ENCODE peak calls at places on chromosomes 11 and 22, in four cellular contexts. K, N, H and J are unnamed samples.

GRCh38 chr11:27158763-27159679 is 118.4 kb downstream of the BBOX1 start:
- DNase-seq in K (no peak), N (peak), H (peak), J (no peak)

GRCh38 chr11:69696749-69697488 is 6.9 kb downstream of the FGF19 start:
- DNase-seq in K (no peak), N (peak), H (no peak), J (no peak)

GRCh38 chr11:5696210-5696609 is 6.6 kb downstream of the TRIM22 start:
- DNase-seq in K (no peak), N (no peak), H (no peak), J (no peak)

GRCh38 chr22:48520888-48521600 is 1306.6 kb downstream of the BRD1 start:
- DNase-seq in K (no peak), N (no peak), H (no peak), J (no peak)

GRCh38 chr11:66316849-66317251 is at the start of gene CD248:
- DNase-seq in K (no peak), N (peak), H (peak), J (peak)

GRCh38 chr22:17501679-17502285 is 61.5 kb upstream of the SLC25A18 start:
- DNase-seq in K (no peak), N (peak), H (peak), J (no peak)

GRCh38 chr22:35837328-35837727 is 119.7 kb downstream of the APOL5 start:
- DNase-seq in K (no peak), N (no peak), H (no peak), J (no peak)

GRCh38 chr22:46070722-46071450 is 79.4 kb upstream of the PPARA start:
- DNase-seq in K (no peak), N (peak), H (peak), J (peak)

GRCh38 chr22:30279389-30279788 is 9.9 kb downstream of the CASTOR1 start:
- DNase-seq in K (no peak), N (no peak), H (peak), J (peak)

GRCh38 chr11:48098024-48098423 is 117.7 kb downstream of the PTPRJ start:
- DNase-seq in K (peak), N (no peak), H (no peak), J (no peak)

GRCh38 chr11:131186629-131187075 is 183.8 kb upstream of the NTM start:
- DNase-seq in K (no peak), N (peak), H (peak), J (no peak)

GRCh38 chr11:102802341-102802740 is 4.4 kb upstream of the MMP1 start:
- DNase-seq in K (no peak), N (no peak), H (peak), J (no peak)

GRCh38 chr22:42432020-42432596 is at the start of gene NFAM1:
- DNase-seq in K (no peak), N (no peak), H (no peak), J (peak)

GRCh38 chr11:50412832-50413231 is 380.2 kb downstream of the OR4C45 start:
- DNase-seq in K (no peak), N (no peak), H (no peak), J (no peak)

GRCh38 chr11:22169833-22170232 is 23.1 kb upstream of the ANO5 start:
- DNase-seq in K (no peak), N (peak), H (no peak), J (no peak)

GRCh38 chr11:19493446-19493845 is 219.2 kb upstream of the NAV2 start:
- DNase-seq in K (no peak), N (peak), H (no peak), J (no peak)

GRCh38 chr11:35101223-35101622 is 37.7 kb upstream of the CD44 start:
- DNase-seq in K (no peak), N (no peak), H (no peak), J (no peak)

GRCh38 chr11:66869471-66869870 is 12.6 kb downstream of the LRFN4 start:
- DNase-seq in K (no peak), N (no peak), H (no peak), J (no peak)

GRCh38 chr11:87879118-87879517 is 296.1 kb downstream of the RAB38 start:
- DNase-seq in K (no peak), N (no peak), H (peak), J (no peak)

GRCh38 chr11:132942611-132943324 is 589.5 kb downstream of the OPCML start:
- DNase-seq in K (peak), N (peak), H (no peak), J (no peak)

GRCh38 chr11:8325905-8326304 is 62.2 kb upstream of the LMO1 start:
- DNase-seq in K (no peak), N (peak), H (no peak), J (no peak)

GRCh38 chr11:86688398-86689179 is 16.2 kb upstream of the ME3 start:
- DNase-seq in K (no peak), N (no peak), H (peak), J (no peak)

DNA sequence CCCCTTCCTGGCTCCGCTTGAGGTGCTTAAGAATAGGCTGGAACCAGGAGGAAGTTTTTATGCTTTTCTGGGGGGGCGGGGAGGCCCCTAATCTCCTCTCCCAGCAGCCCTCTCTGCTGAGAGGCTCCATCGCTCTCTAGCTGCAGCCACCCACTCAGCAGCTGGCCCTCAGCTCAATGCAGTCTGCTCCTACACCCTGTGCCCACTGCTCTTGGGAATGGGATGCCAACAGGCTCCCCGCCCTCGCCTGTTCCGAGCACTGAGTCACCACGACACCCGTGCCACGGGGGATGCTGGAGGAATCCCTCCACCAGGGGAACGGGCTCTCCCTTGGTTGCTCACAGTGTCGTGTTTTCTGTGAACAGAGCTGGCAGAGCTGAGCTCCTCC is 23.5 kb upstream of the SUSD2 start:
- DNase-seq in K (no peak), N (no peak), H (no peak), J (no peak)
- TF ChIP-seq CTCF in K (no peak), N (no peak), H (no peak), J (no peak)

GRCh38 chr22:39519681-39520053 is 695 bp upstream of the ATF4 start:
- DNase-seq in K (no peak), N (peak), H (peak), J (peak)

GRCh38 chr22:39522567-39523300 is 2.4 kb downstream of the ATF4 start:
- DNase-seq in K (no peak), N (no peak), H (peak), J (no peak)

GRCh38 chr22:39520054-39520873 is at the start of gene ATF4:
- DNase-seq in K (peak), N (peak), H (peak), J (peak)

GRCh38 chr22:39518996-39519680 is 1.2 kb upstream of the ATF4 start:
- DNase-seq in K (no peak), N (no peak), H (peak), J (no peak)

DNA sequence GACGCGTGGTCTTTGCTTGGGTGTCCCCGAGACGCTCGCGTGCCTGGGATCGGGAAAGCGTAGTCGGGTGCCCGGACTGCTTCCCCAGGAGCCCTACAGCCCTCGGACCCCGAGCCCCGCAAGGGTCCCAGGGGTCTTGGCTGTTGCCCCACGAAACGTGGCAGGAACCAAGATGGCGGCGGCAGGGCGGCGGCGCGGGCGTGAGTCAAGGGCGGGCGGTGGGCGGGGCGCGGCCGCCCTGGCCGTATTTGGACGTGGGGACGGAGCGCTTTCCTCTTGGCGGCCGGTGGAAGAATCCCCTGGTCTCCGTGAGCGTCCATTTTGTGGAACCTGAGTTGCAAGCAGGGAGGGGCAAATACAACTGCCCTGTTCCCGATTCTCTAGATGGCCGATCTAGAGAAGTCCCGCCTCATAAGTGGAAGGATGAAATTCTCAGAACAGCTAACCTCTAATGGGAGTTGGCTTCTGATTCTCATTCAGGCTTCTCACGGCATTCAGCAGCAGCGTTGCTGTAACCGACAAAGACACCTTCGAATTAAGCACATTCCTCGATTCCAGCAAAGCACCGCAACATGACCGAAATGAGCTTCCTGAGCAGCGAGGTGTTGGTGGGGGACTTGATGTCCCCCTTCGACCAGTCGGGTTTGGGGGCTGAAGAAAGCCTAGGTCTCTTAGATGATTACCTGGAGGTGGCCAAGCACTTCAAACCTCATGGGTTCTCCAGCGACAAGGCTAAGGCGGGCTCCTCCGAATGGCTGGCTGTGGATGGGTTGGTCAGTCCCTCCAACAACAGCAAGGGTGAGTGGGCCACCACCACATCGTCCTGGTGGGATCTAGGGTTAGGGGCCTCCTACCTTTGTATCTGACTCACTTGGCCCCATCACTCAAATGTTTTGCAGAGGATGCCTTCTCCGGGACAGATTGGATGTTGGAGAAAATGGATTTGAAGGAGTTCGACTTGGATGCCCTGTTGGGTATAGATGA is 804 bp downstream of the ATF4 start:
- DNase-seq in K (peak), N (peak), H (peak), J (peak)
- H3K27ac ChIP-seq in K (peak), N (peak), H (peak), J (peak)

DNA sequence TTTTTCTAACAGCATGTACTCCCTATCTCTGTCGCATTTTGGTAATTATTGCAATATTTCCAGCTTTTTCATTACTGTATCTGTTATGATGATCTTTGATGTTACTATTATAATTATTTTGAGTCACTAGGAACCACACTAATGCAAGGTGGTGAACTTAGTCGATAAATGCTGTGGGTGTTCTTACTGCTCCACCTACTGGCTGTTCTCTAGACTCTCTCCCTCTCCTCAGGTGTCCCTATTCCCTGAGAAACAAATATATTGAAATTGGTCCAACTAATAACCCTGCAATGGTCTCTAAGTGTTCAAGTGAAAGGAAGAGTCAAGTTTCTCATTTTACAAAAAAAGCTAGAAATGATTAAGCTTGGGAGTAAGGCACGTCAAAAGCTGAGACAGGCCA is 10.5 kb downstream of the ARL14EP start:
- DNase-seq in K (no peak), N (peak), H (no peak), J (no peak)
- TF ChIP-seq CTCF in K (peak), N (peak), H (peak), J (peak)

GRCh38 chr11:96145163-96145585 is 197.8 kb downstream of the MAML2 start:
- DNase-seq in K (no peak), N (no peak), H (no peak), J (no peak)
- H3K27ac ChIP-seq in K (no peak), N (no peak), H (no peak), J (no peak)

DNA sequence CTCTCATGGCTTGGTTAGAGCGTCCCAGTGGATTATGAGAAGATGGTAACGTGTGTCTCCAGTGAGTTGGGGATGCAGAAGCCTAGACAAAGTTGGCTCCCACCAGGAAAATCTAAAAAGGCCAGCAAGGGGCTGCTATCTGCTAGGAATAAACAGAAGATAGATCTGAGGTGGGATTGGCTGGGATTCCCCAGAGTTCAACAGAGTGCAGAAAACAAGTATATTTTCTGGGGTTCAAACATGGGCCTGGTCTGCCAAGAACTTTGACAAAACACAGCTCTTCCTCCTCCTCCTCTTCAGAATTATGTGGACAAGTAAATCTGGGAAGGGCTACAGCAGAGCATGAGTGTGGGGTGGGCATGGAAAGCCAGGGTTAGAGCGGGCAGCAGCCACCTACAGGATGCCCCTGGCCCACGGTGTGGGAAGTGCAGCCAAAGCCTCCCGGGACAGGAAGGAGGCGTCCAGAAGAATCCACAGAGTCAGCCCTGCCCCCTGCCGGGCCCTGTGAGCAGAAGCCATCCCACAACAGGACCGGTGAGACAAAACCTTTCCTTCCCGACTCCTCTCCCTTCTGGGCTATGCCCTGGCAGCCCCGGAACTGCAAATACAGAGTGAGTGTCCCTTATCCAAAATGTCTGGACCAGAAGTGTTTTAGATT is 67.1 kb downstream of the CD82 start:
- DNase-seq in K (peak), N (peak), H (peak), J (no peak)
- TF ChIP-seq CTCF in K (peak), N (no peak), H (peak), J (peak)

DNA sequence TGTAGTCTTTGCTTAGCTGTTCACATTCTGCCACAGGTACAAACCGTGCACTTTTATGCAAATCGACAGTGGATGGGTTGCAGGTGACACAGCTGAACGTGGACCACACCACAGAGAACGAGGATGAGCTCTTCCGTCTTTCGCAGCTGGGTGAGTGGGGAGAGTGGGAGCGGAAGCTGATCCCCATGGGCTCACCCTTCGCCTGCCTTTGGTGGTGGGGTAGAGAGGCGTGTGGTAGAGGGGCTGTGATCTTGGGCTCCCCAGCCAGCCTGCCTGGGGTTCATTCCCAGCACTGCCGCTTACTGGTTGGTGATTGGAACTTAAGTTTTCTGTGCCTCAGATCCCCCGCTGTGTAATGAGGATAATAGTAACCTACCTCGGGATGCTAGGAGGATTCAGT is 19.1 kb downstream of the TAB1 start:
- DNase-seq in K (no peak), N (no peak), H (no peak), J (no peak)
- H3K27ac ChIP-seq in K (no peak), N (no peak), H (no peak), J (no peak)

GRCh38 chr11:133996671-133997070 is 39.9 kb upstream of the IGSF9B start:
- DNase-seq in K (no peak), N (no peak), H (no peak), J (no peak)

GRCh38 chr11:133997556-133997955 is 40.8 kb upstream of the IGSF9B start:
- DNase-seq in K (no peak), N (no peak), H (no peak), J (no peak)

GRCh38 chr11:134001101-134001500 is 44.3 kb upstream of the IGSF9B start:
- DNase-seq in K (no peak), N (no peak), H (no peak), J (no peak)

GRCh38 chr11:134001596-134001995 is 44.8 kb upstream of the IGSF9B start:
- DNase-seq in K (no peak), N (no peak), H (no peak), J (no peak)

DNA sequence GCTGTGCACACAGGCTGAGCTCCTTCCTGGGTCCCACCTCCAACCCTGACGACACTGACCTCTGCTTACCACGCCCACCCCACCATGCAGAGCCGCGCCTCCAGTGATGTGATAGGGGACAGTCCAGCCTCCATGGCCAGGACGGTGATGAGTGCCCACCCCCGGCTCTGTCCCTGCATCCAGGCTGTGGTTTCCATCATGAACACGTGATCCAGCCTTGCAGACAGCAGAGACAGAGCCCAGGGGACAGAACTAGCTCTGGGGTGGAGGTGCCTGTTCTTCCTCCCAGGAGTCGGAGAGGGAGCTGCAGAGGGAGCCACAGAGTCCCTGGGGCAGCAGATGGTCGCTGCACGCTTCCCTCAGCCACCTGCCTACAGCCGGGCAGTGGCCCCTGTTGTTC is 42.6 kb upstream of the IGSF9B start:
- DNase-seq in K (no peak), N (no peak), H (no peak), J (no peak)
- TF ChIP-seq CTCF in K (no peak), N (no peak), H (no peak), J (no peak)

GRCh38 chr11:82398300-82398815 is 335.3 kb downstream of the FAM181B start:
- DNase-seq in K (no peak), N (no peak), H (no peak), J (no peak)
- H3K27ac ChIP-seq in K (no peak), N (no peak), H (no peak), J (no peak)